ENCODE peak calls at places on chromosomes 1 and 21, in four cellular contexts. R is aorta, S is stomach, K is IMR-90. A is an unnamed sample.

GRCh38 chr1:55632906-55633305 is 417.7 kb upstream of the USP24 start:
- DNase-seq in S (no peak), K (peak; percentile 12), R (no peak), A (no peak)

GRCh38 chr1:150233359-150234308 is 2.3 kb downstream of the ANP32E start:
- DNase-seq in S (no peak), K (peak; percentile 12), R (peak; percentile 68), A (peak; percentile 39)

GRCh38 chr1:48616710-48617109 is 144.7 kb upstream of the SPATA6 start:
- DNase-seq in S (no peak), R (no peak), K (no peak), A (no peak)

GRCh38 chr1:161137881-161138280 is 5.4 kb upstream of the DEDD start:
- DNase-seq in S (no peak), R (no peak), K (no peak), A (no peak)

GRCh38 chr1:78102082-78102481 is 56.3 kb downstream of the GIPC2 start:
- DNase-seq in S (no peak), R (no peak), K (peak; percentile 95), A (no peak)

GRCh38 chr1:68181165-68181556 is 51.2 kb downstream of the WLS start:
- DNase-seq in R (no peak), S (no peak), K (no peak), A (no peak)

GRCh38 chr1:114154146-114154962 is 685 bp upstream of the SYT6 start:
- DNase-seq in S (no peak), R (no peak), K (no peak), A (no peak)

GRCh38 chr1:19559641-19560040 is 74.3 kb upstream of the CAPZB start:
- DNase-seq in K (peak; percentile 82), R (no peak), S (no peak), A (no peak)

GRCh38 chr1:170707959-170708666 is 44.2 kb downstream of the PRRX1 start:
- DNase-seq in K (peak; percentile 99), S (no peak), R (no peak), A (no peak)

GRCh38 chr21:25561668-25562641 is 45.3 kb downstream of the MRPL39 start:
- DNase-seq in K (peak; percentile 82), R (peak; percentile 89), S (peak; percentile 45), A (peak; percentile 51)

GRCh38 chr1:15693371-15693770 is 9.3 kb downstream of the PLEKHM2 start:
- DNase-seq in S (no peak), R (no peak), K (no peak), A (no peak)

GRCh38 chr1:84077476-84078107 is 66.5 kb upstream of the PRKACB start:
- DNase-seq in R (peak; percentile 92), K (peak; percentile 64), S (peak; percentile 63), A (peak; percentile 56)

GRCh38 chr1:26472901-26473845 is 933 bp downstream of the HMGN2 start:
- DNase-seq in S (peak; percentile 97), K (peak; percentile 92), R (peak; percentile 99), A (peak; percentile 96)

GRCh38 chr1:147719711-147720225 is 40.6 kb downstream of the GJA5 start:
- DNase-seq in S (peak; percentile 37), K (no peak), R (no peak), A (no peak)

GRCh38 chr1:36306210-36306901 is at the start of gene SH3D21:
- DNase-seq in S (peak; percentile 67), K (no peak), R (peak; percentile 84), A (peak; percentile 61)

GRCh38 chr1:153192697-153193096 is 10.5 kb upstream of the LELP1 start:
- DNase-seq in K (no peak), S (peak; percentile 29), R (no peak), A (no peak)

GRCh38 chr1:24996983-24997893 is 67.2 kb upstream of the RUNX3 start:
- DNase-seq in R (peak; percentile 62), K (no peak), S (no peak), A (no peak)

GRCh38 chr1:94265931-94266330 is 28.5 kb upstream of the ARHGAP29 start:
- DNase-seq in S (no peak), R (no peak), K (peak; percentile 31), A (no peak)

GRCh38 chr1:228938248-228938891 is 203.1 kb downstream of the RHOU start:
- DNase-seq in R (no peak), S (no peak), K (no peak), A (peak; percentile 32)

GRCh38 chr1:25619101-25619890 is 2.7 kb downstream of the MAN1C1 start:
- DNase-seq in R (no peak), K (peak; percentile 14), S (no peak), A (no peak)

GRCh38 chr1:204084247-204084772 is 11.4 kb downstream of the SOX13 start:
- DNase-seq in S (peak; percentile 92), K (no peak), R (peak; percentile 73), A (peak; percentile 56)

DNA sequence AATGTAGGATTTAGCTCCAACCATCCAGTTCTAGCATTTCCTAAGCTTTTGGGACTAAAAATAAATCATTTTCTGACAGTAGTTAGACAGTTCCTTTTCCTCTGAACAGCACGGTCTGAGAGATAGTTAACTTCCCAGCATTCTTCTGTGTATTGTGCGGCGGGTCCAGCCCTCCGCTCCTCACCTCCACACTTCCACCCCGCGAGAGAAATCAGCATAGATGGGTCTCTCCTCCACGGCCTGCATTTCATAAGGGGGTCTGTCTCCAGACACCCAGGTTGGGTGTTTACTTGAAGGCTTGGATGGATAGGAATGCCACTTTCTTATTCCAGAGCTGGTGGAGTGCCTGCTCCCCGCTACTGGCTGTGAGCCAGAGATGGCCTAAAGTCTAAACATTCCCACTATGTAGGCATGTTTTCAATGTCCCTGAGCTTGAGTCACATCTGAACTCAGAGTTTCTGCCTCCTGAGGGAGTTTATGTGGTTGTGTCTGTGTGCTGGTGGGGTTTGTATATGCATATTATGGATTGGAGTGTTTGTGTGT is 38.0 kb upstream of the PPP2R5A start:
- DNase-seq in S (no peak), K (peak; percentile 79), R (no peak), A (no peak)
- H3K27ac ChIP-seq in S (peak overlapping the region; percentile 38), K (no peak overlapping the region), R (no peak overlapping the region), A (no peak overlapping the region)

DNA sequence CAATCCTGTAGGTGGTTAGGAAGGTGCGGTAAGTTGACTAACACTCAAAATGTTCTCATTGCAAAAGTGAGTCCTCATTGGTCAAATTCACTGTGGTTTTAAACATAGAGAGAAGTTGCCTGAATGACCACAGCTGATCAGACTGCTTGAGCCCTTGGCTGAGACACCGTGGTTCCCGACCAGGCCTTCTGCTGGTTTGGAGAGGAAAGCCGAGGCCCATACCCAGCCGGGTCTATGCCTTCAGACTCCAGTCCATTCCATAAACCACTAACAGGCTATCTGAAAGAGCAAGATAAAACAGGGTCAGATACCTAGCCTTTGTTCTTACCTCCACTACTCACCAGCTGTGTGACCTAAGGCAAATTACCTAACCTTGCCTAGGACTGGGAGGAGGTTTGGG is 133.9 kb downstream of the LMX1A start:
- DNase-seq in R (no peak), K (no peak), S (no peak), A (no peak)
- H3K9me3 ChIP-seq in R (peaks cover 2% of the 10 kb centered on the region), K (no peaks in the 10 kb centered on the region), S (no peaks in the 10 kb centered on the region), A (no peaks in the 10 kb centered on the region)

GRCh38 chr1:27603962-27604578 is at the start of gene AHDC1:
- DNase-seq in S (peak; percentile 95), K (peak; percentile 87), R (peak; percentile 97), A (peak; percentile 91)

GRCh38 chr1:27604579-27605299 is 795 bp upstream of the AHDC1 start:
- DNase-seq in K (no peak), S (no peak), R (no peak), A (no peak)

GRCh38 chr1:27606708-27607238 is 2.8 kb upstream of the AHDC1 start:
- DNase-seq in S (no peak), K (peak; percentile 41), R (no peak), A (no peak)

GRCh38 chr1:27605796-27606707 is 2.1 kb upstream of the AHDC1 start:
- DNase-seq in S (peak; percentile 51), R (no peak), K (peak; percentile 63), A (peak; percentile 50)

DNA sequence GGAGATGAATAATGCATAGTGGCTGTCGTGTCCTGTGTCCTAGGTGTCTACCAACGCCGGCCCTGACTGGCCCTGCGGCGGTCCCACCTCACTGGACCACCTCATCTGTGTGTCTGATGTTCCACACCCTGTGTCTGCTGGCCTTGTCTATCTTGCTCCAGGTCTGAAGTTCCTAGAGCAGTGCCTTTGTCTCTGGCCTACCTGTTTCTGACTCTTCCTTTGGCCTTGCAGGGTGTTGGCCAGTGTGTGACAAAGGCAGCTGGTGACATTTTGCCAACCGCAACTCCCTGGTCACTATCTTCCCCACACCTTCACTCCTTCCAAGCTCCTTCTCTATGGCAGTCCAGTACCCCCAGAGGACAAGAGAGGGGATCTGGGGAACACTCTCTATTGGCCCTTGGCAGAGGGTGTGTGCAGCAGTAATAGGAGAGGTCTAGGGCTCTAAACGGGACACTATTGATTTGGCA is 1.4 kb upstream of the AHDC1 start:
- DNase-seq in K (no peak), S (no peak), R (no peak), A (no peak)
- H3K27ac ChIP-seq in K (no peak overlapping the region), S (no peak overlapping the region), R (no peak overlapping the region), A (no peak overlapping the region)

GRCh38 chr1:30041741-30042437 is 681.5 kb downstream of the MATN1 start:
- DNase-seq in R (no peak), K (no peak), S (no peak), A (peak; percentile 9)
- H3K9me3 ChIP-seq in R (no peaks in the 10 kb centered on the region), K (no peaks in the 10 kb centered on the region), S (no peaks in the 10 kb centered on the region), A (no peaks in the 10 kb centered on the region)

A was measured in lung.